ENCODE peak calls at places on chromosomes 3 and 15, in five cellular contexts. Z is cardiac muscle cell, R is HCT116, O is body of pancreas, Y is psoas muscle. M is an unnamed sample.

GRCh38 chr15:85473455-85473854 is 93.1 kb downstream of the AKAP13 start:
- DNase-seq in Z (no peak), R (no peak), O (no peak), Y (no peak), M (no peak)

GRCh38 chr15:92149469-92149868 is 244.2 kb upstream of the ST8SIA2 start:
- DNase-seq in Z (no peak), R (no peak), O (no peak), Y (no peak), M (no peak)

GRCh38 chr3:168205451-168205850 is 109.7 kb upstream of the GOLIM4 start:
- DNase-seq in Z (no peak), R (no peak), O (no peak), Y (no peak), M (no peak)

GRCh38 chr3:130895690-130896089 is 1.8 kb downstream of the ATP2C1 start:
- DNase-seq in Z (no peak), R (no peak), O (no peak), Y (no peak), M (no peak)

GRCh38 chr3:144054766-144055165 is 83.1 kb downstream of the DIPK2A start:
- DNase-seq in Z (no peak), R (no peak), O (no peak), Y (no peak), M (no peak)

GRCh38 chr3:108509263-108509662 is 1.1 kb downstream of the MYH15 start:
- DNase-seq in Z (no peak), R (no peak), O (no peak), Y (no peak), M (no peak)

GRCh38 chr3:143066033-143066432 is 53.5 kb upstream of the CHST2 start:
- DNase-seq in Z (no peak), R (no peak), O (no peak), Y (no peak), M (no peak)

GRCh38 chr3:46293991-46294833 is 52.0 kb downstream of the CCR3 start:
- DNase-seq in Z (no peak), R (no peak), O (no peak), Y (no peak), M (no peak)

GRCh38 chr3:8873740-8874139 is 89.5 kb downstream of the RAD18 start:
- DNase-seq in Z (no peak), R (no peak), O (no peak), Y (no peak), M (no peak)

GRCh38 chr3:78645628-78646310 is 1122.0 kb downstream of the ROBO1 start:
- DNase-seq in Z (peak), R (peak), O (peak), Y (no peak), M (peak)

GRCh38 chr3:44065741-44066140 is 175.9 kb upstream of the TOPAZ1 start:
- DNase-seq in Z (peak), R (no peak), O (no peak), Y (no peak), M (no peak)

GRCh38 chr3:135168822-135169221 is 373.8 kb downstream of the EPHB1 start:
- DNase-seq in Z (no peak), R (no peak), O (no peak), Y (no peak), M (no peak)

GRCh38 chr15:88637841-88638625 is 783 bp upstream of the ISG20 start:
- DNase-seq in Z (no peak), R (no peak), O (peak), Y (no peak), M (no peak)
- H3K4me3 ChIP-seq in Z (no peak), R (peak), O (no peak), Y (peak), M (peak)

GRCh38 chr15:98905981-98906711 is 101.4 kb downstream of the PGPEP1L start:
- DNase-seq in Z (no peak), R (no peak), O (no peak), Y (no peak), M (no peak)
- H3K27ac ChIP-seq in Z (no peak), R (no peak), O (peak), Y (no peak), M (peak)

DNA sequence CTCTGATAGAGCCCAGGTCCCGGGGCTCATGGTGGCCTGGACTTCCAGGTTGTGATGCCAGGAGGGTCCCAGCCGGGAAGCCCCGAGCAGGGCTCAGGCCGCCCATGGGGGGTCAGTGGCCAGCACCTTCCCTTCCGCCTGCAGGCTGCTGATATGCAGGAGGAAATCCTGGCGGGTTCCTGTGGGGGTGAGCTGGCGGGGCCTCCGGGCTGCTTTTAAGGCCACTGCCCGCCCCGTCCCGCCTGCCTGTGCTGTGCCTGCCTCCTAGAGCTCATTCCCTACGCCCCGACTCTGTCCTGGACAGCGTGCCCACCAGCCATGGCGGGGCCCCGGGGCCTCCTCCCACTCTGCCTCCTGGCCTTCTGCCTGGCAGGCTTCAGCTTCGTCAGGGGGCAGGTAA is at the start of gene STAB1:
- DNase-seq in Z (no peak), R (no peak), O (peak), Y (peak), M (no peak)
- H3K4me3 ChIP-seq in Z (no peak), R (no peak), O (no peak), Y (peak), M (peak)

GRCh38 chr15:41207687-41208448 is 22.7 kb downstream of the EXD1 start:
- DNase-seq in Z (no peak), R (no peak), O (no peak), Y (no peak), M (no peak)
- H3K27ac ChIP-seq in Z (no peak), R (no peak), O (no peak), Y (no peak), M (no peak)

DNA sequence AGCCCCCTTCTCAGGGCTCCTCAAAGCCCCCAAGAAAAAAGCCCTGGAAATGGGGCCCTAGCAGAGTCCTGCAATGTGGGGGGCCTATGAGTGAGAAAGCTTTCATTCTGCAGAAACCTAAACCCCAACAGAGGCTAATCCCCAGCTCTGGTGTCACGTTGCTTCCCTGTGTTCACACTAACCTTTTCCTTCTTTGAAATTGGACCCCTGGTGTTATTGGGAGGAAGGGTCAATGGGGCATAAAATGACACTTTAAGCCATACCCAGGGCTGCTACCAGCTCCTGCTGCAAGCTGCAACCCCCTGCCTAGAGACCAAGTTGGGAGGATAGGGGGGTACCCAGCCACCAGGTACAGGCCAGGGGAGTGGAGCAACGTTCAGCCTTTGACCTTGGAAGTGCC is 2.1 kb downstream of the CYP1A2 start:
- DNase-seq in Z (no peak), R (no peak), O (no peak), Y (peak), M (no peak)
- H3K4me3 ChIP-seq in Z (no peak), R (no peak), O (no peak), Y (no peak), M (no peak)

GRCh38 chr3:50322386-50323091 is at the start of gene HYAL2:
- DNase-seq in Z (no peak), R (no peak), O (no peak), Y (peak), M (no peak)

GRCh38 chr3:50323614-50324199 is 1.2 kb upstream of the HYAL2 start:
- DNase-seq in Z (no peak), R (no peak), O (no peak), Y (peak), M (no peak)

GRCh38 chr3:50321844-50322385 is 630 bp downstream of the HYAL2 start:
- DNase-seq in Z (no peak), R (no peak), O (no peak), Y (no peak), M (no peak)

GRCh38 chr3:50324351-50325144 is 2.0 kb upstream of the HYAL2 start:
- DNase-seq in Z (peak), R (peak), O (peak), Y (peak), M (peak)

GRCh38 chr3:50323092-50323600 is 601 bp upstream of the HYAL2 start:
- DNase-seq in Z (no peak), R (no peak), O (no peak), Y (no peak), M (no peak)
- H3K27ac ChIP-seq in Z (no peak), R (peak), O (peak), Y (peak), M (peak)

GRCh38 chr15:40416056-40416455 is 10.5 kb downstream of the IVD start:
- DNase-seq in Z (no peak), R (no peak), O (no peak), Y (no peak), M (no peak)
- H3K4me3 ChIP-seq in Z (no peak), R (no peak), O (no peak), Y (no peak), M (no peak)

GRCh38 chr3:185717627-185718330 is 107.1 kb downstream of the IGF2BP2 start:
- DNase-seq in Z (no peak), R (no peak), O (no peak), Y (no peak), M (no peak)

GRCh38 chr3:185717121-185717520 is 107.7 kb downstream of the IGF2BP2 start:
- DNase-seq in Z (no peak), R (no peak), O (peak), Y (no peak), M (no peak)

GRCh38 chr3:185718736-185719456 is 105.9 kb downstream of the IGF2BP2 start:
- DNase-seq in Z (no peak), R (no peak), O (no peak), Y (no peak), M (no peak)

GRCh38 chr3:185715091-185715490 is 109.8 kb downstream of the IGF2BP2 start:
- DNase-seq in Z (peak), R (no peak), O (no peak), Y (no peak), M (peak)

DNA sequence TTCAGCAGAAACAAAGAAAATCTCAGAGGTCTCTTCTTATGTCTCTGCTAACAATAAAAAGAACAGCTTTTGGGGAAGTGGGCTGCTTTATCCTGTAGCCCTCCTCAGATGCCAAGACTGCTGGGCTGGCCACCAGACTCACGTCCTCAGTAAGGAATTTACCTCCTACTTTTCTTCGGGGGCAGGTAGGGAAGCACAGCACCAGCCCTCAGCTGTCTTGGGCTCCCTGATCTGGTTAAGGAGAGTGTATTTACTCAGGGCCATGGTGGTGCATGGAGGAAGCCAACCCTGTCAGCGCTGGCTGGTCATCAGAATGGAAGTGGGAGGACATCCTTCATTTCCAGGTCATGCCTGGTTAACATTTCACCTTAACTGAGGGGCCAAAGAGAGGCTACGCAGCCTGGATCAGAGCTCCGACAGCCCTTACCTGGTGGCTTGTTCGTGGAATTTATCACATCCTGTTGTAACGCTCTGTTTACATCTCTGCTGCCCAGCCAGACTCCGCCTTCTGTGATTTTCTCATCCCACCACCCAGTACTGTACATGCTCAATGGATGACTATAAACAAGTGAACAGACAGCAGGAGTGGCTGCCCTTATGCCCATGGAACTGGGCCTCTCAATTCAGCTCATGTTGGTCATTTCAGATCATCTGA is 108.3 kb downstream of the IGF2BP2 start:
- DNase-seq in Z (no peak), R (no peak), O (no peak), Y (no peak), M (no peak)
- H3K27ac ChIP-seq in Z (peak), R (no peak), O (no peak), Y (no peak), M (no peak)

M was measured in prostate gland.